ENCODE peak calls at places on chromosomes 5 and 9, in four cellular contexts. N is mammary epithelial cell, A is endothelial cell of umbilical vein, W is H1. D is an unnamed sample.

GRCh38 chr9:125240649-125240999 is 519 bp downstream of the HSPA5 start:
- DNase-seq in N (peak; percentile 44), W (no peak), A (no peak), D (peak; percentile 66)

GRCh38 chr5:138391859-138392386 is 39.4 kb downstream of the KDM3B start:
- DNase-seq in W (no peak), N (peak; percentile 43), A (no peak), D (no peak)

GRCh38 chr5:22549876-22550671 is 303.1 kb downstream of the CDH12 start:
- DNase-seq in W (no peak), N (no peak), A (no peak), D (no peak)

GRCh38 chr9:83444110-83444509 is 94.1 kb downstream of the FRMD3 start:
- DNase-seq in A (no peak), N (no peak), W (no peak), D (peak; percentile 16)

GRCh38 chr9:98881836-98882568 is 61.7 kb upstream of the COL15A1 start:
- DNase-seq in A (no peak), N (no peak), W (no peak), D (peak; percentile 85)

GRCh38 chr5:179006564-179006963 is 11.4 kb upstream of the GRM6 start:
- DNase-seq in N (no peak), W (no peak), A (no peak), D (no peak)

GRCh38 chr5:37554938-37555337 is 175.8 kb downstream of the WDR70 start:
- DNase-seq in A (peak; percentile 22), N (peak; percentile 34), W (no peak), D (no peak)

GRCh38 chr5:82425591-82425990 is 147.4 kb upstream of the RPS23 start:
- DNase-seq in A (no peak), W (no peak), N (no peak), D (no peak)

GRCh38 chr9:99042620-99043019 is 62.3 kb upstream of the TGFBR1 start:
- DNase-seq in A (peak; percentile 11), N (no peak), W (no peak), D (no peak)

GRCh38 chr9:98104445-98104881 is 14.6 kb downstream of the TRIM14 start:
- DNase-seq in W (no peak), A (no peak), N (no peak), D (no peak)

GRCh38 chr5:172028167-172028566 is 21.7 kb upstream of the FBXW11 start:
- DNase-seq in N (no peak), A (no peak), W (no peak), D (no peak)

GRCh38 chr5:158115468-158115867 is 256.5 kb upstream of the CLINT1 start:
- DNase-seq in N (no peak), W (no peak), A (no peak), D (peak; percentile 23)

GRCh38 chr9:134432471-134432870 is 106.2 kb downstream of the RXRA start:
- DNase-seq in N (peak; percentile 38), W (no peak), A (no peak), D (peak; percentile 18)

GRCh38 chr5:142100307-142100706 is 8.3 kb upstream of the NDFIP1 start:
- DNase-seq in W (no peak), N (no peak), A (no peak), D (peak; percentile 59)

DNA sequence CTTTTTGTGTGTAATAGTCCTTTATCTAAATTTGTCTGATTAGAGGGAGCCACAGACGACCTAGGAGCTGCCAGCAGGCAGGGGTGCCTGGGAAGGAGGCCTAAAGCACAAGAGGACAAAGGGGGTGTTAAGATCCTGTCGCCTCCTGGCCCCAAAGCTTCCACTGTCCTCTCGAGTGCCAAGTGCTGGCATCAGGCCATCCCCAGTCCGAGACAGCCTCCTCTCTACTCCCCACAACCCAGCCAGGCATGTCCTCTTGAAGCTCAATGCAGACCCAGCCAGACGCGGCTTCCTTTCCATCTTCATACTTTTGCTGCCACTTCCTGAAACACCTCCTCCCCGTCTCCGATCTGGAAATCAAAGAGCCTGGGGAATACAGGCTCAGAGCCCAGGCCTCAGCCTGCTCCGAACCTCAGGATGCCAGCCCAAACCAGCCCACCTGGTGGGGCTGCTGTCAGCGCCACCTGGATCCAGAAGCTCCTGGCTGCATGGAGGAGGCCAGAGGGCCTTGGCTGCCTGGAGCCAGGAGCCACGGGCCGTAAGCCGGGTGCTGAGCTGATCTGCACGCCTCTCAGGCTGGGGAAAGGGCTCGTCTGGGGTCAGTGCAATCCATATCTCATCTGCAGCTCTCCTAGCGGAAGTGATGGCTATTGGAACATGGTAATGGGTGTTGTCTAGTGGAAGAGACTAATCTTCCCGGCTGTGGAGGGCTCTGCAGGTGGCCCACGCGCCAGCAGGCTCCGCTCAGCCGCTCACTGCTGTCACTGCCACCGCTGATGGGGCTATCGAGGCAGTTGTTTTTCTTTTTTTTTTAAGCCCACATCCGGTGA is 60.2 kb upstream of the FUBP3 start:
- DNase-seq in N (no peak), W (no peak), A (peak; percentile 20), D (no peak)
- H3K27ac ChIP-seq in N (no peak overlapping the region), W (no peak overlapping the region), A (no peak overlapping the region), D (no peak overlapping the region)

GRCh38 chr9:113513111-113513510 is 49.6 kb downstream of the RGS3 start:
- DNase-seq in W (no peak), A (no peak), N (no peak), D (no peak)

GRCh38 chr9:113514061-113514460 is 50.5 kb downstream of the RGS3 start:
- DNase-seq in N (no peak), A (no peak), W (no peak), D (no peak)

GRCh38 chr9:113511047-113511521 is 47.6 kb downstream of the RGS3 start:
- DNase-seq in N (no peak), A (no peak), W (no peak), D (no peak)

GRCh38 chr9:113513541-113513940 is 50.0 kb downstream of the RGS3 start:
- DNase-seq in N (no peak), A (no peak), W (no peak), D (no peak)

DNA sequence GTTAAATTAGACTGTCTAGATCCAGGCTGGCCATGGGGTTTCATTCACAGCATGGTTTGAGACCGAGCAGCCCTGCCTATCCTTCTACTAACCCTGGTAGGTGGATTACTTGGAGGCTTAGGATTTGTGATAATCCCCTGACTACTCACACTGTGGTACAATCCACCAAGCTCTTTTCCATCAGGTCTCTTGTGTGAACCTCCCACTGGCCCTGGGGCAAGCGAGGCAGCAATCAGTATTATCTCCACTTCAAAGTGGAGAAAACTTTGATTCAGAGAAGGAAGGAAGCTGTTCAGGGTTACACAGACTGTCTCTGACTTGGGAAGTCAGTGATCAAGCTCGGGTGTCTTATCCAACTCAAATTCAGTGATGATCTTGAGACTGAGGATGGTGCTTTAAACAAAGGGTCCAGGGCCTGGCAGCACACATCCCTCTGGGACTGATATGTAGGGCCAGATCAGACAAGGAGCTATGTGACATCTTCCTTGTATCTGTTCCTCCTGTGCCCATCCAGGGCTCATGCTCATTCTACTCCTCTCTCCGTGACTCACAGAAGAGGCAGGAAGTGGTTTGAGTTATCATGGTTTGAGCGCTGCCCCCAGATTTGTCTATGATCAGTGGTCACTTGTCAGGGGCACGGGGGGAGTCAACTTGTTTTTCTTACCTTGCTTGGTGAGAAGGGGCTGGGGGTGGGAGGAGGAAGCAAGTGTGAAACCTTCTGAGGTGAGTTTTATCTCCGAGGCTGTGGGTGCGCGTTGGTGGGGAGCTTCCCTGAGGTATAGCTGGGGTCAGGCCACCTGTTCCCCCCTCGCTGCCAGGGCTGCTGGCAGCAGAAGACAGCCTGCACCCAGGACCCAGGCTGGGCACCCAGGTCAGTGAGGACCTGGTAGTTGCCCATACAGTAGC is 48.6 kb downstream of the RGS3 start:
- DNase-seq in N (peak; percentile 3), A (no peak), W (no peak), D (peak; percentile 67)
- H2AFZ ChIP-seq in N (no peak overlapping the region), A (no peak overlapping the region), W (no peak overlapping the region), D (no peak overlapping the region)

DNA sequence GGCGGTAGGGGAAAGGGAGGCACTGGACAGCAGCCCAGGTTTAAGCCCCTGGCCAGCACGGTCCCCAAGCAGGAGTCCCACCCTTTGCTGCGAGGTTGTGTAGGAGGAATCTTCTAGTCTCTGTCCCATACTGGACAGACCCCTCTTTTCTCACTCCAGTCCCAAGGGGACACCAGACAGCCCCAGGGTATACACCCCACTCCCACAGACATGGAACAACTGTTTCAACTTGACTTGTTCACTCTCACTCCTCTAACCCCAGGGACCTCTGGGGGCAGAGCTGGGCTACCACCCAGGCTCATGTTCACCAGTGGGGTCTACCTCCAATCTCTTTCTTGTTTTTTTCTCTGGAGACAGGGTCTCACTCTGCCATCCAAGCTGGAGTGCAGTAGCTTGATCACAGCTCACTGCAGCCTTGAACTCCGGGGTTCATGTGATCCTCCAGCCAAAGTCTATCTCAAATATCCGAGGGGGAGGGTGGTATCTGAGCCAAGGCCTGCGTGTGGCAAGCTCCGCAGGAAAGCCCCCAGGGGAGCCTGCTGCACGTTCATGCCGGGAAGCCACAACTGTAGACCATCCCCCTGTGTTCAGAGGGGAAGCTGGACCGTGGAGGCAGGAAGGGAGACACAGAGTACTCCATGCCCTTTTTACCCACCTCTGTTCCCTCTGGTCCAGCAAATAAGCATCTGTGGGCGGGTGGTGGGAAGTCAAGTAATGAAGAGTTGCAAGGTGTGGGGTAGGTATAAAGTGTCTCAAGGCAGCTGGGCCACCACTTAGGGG is 1.8 kb downstream of the PTGES2 start:
- DNase-seq in N (no peak), A (no peak), W (no peak), D (no peak)
- H3K4me3 ChIP-seq in N (no peak overlapping the region), A (no peak overlapping the region), W (no peak overlapping the region), D (peak overlapping the region; percentile 98)

GRCh38 chr5:107100121-107100520 is 570.6 kb downstream of the EFNA5 start:
- DNase-seq in W (no peak), A (no peak), N (no peak), D (no peak)

GRCh38 chr5:107103522-107103921 is 567.2 kb downstream of the EFNA5 start:
- DNase-seq in N (no peak), A (no peak), W (no peak), D (no peak)

GRCh38 chr5:107108111-107108510 is 562.6 kb downstream of the EFNA5 start:
- DNase-seq in W (no peak), A (no peak), N (no peak), D (no peak)

GRCh38 chr5:107104774-107105050 is 566.0 kb downstream of the EFNA5 start:
- DNase-seq in A (no peak), W (no peak), N (no peak), D (no peak)

GRCh38 chr5:107104040-107104773 is 566.5 kb downstream of the EFNA5 start:
- DNase-seq in A (no peak), N (no peak), W (no peak), D (no peak)
- H3K27ac ChIP-seq in A (no peak overlapping the region), N (no peak overlapping the region), W (no peak overlapping the region), D (no peak overlapping the region)

GRCh38 chr5:97363577-97363976 is 180.5 kb upstream of the RIOK2 start:
- DNase-seq in N (no peak), A (no peak), W (no peak), D (no peak)
- H2AFZ ChIP-seq in N (no peak overlapping the region), A (no peak overlapping the region), W (no peak overlapping the region), D (no peak overlapping the region)

GRCh38 chr5:32027717-32028321 is 146.3 kb downstream of the GOLPH3 start:
- DNase-seq in A (peak; percentile 35), N (peak; percentile 91), W (no peak), D (peak; percentile 97)
- H3K4me3 ChIP-seq in A (peak overlapping the region; percentile 19), N (no peak overlapping the region), W (no peak overlapping the region), D (peak overlapping the region; percentile 31)

GRCh38 chr5:139413963-139414362 is 10.1 kb upstream of the SPATA24 start:
- DNase-seq in W (no peak), A (no peak), N (no peak), D (no peak)
- H3K27ac ChIP-seq in W (no peak overlapping the region), A (no peak overlapping the region), N (no peak overlapping the region), D (no peak overlapping the region)

D was measured in GM23248.